ENCODE peak calls at places on chromosome X, in nine cellular contexts. J is PC-3; Y is CD8-positive, alpha-beta T cell; D is ovary; Q is RWPE2; Z is mucosa of descending colon; H is fibroblast of lung; P is SK-N-SH; S is upper lobe of left lung. N is an unnamed sample.

GRCh38 chrX:136310411-136310810 is 9.6 kb downstream of the ADGRG4 start:
- DNase-seq in J (peak), Y (no peak), D (no peak), Q (no peak), Z (no peak), H (peak), P (no peak), S (no peak), N (peak)

GRCh38 chrX:100654256-100654655 is 10.3 kb downstream of the SRPX2 start:
- DNase-seq in J (peak), Y (no peak), D (no peak), Q (no peak), Z (peak), H (no peak), P (peak), S (no peak), N (peak)

GRCh38 chrX:48460031-48460430 is 10.0 kb downstream of the SLC38A5 start:
- DNase-seq in J (no peak), Y (no peak), D (no peak), Q (no peak), Z (no peak), H (no peak), P (no peak), S (no peak), N (no peak)

GRCh38 chrX:49226946-49227345 is 6.2 kb downstream of the CACNA1F start:
- DNase-seq in J (no peak), Y (no peak), D (no peak), Q (no peak), Z (no peak), H (no peak), P (no peak), S (no peak), N (no peak)

GRCh38 chrX:17564689-17565409 is 172.4 kb upstream of the SCML1 start:
- DNase-seq in J (no peak), Y (no peak), D (no peak), Q (no peak), Z (no peak), H (peak), P (no peak), S (peak), N (peak)

GRCh38 chrX:10990418-10990817 is 120.7 kb upstream of the HCCS start:
- DNase-seq in J (no peak), Y (no peak), D (no peak), Q (no peak), Z (no peak), H (no peak), P (no peak), S (no peak), N (no peak)

GRCh38 chrX:71660562-71661416 is 6.6 kb upstream of the LOC101059915 start:
- DNase-seq in J (no peak), Y (no peak), D (no peak), Q (no peak), Z (no peak), H (no peak), P (no peak), S (no peak), N (no peak)

GRCh38 chrX:17242470-17242869 is 132.5 kb upstream of the NHS start:
- DNase-seq in J (peak), Y (no peak), D (no peak), Q (no peak), Z (peak), H (peak), P (peak), S (no peak), N (peak)

GRCh38 chrX:150411656-150412055 is 48.5 kb downstream of the MAMLD1 start:
- DNase-seq in J (no peak), Y (no peak), D (no peak), Q (no peak), Z (no peak), H (no peak), P (no peak), S (no peak), N (no peak)

GRCh38 chrX:63506320-63506719 is 155.2 kb upstream of the SPIN4 start:
- DNase-seq in J (peak), Y (no peak), D (no peak), Q (no peak), Z (no peak), H (peak), P (peak), S (no peak), N (peak)

GRCh38 chrX:52865328-52865980 is 2.4 kb downstream of the XAGE3 start:
- DNase-seq in J (no peak), Y (no peak), D (no peak), Q (no peak), Z (no peak), H (no peak), P (no peak), S (no peak), N (peak)

GRCh38 chrX:107654778-107655761 is 26.8 kb downstream of the PRPS1 start:
- DNase-seq in J (peak), Y (peak), D (peak), Q (peak), Z (peak), H (peak), P (peak), S (peak), N (peak)

GRCh38 chrX:10193587-10193986 is 36.8 kb downstream of the CLCN4 start:
- DNase-seq in J (no peak), Y (no peak), D (no peak), Q (no peak), Z (no peak), H (no peak), P (no peak), S (no peak), N (no peak)

GRCh38 chrX:40176256-40176978 is 78.7 kb upstream of the BCOR start:
- DNase-seq in J (peak), Y (peak), D (peak), Q (no peak), Z (peak), H (peak), P (peak), S (peak), N (peak)

GRCh38 chrX:139929876-139930275 is 3.0 kb downstream of the ATP11C start:
- DNase-seq in J (no peak), Y (no peak), D (no peak), Q (no peak), Z (no peak), H (no peak), P (no peak), S (no peak), N (no peak)

GRCh38 chrX:96387801-96388200 is 296.8 kb upstream of the DIAPH2 start:
- DNase-seq in J (no peak), Y (no peak), D (no peak), Q (no peak), Z (no peak), H (no peak), P (no peak), S (no peak), N (peak)

GRCh38 chrX:119648421-119648775 is 42.2 kb upstream of the NKRF start:
- DNase-seq in J (no peak), Y (no peak), D (no peak), Q (no peak), Z (no peak), H (no peak), P (no peak), S (no peak), N (no peak)

GRCh38 chrX:120308959-120309872 is 2.0 kb downstream of the TMEM255A start:
- DNase-seq in J (peak), Y (peak), D (peak), Q (peak), Z (peak), H (peak), P (peak), S (peak), N (peak)

GRCh38 chrX:26651755-26652154 is 435.8 kb downstream of the MAGEB5 start:
- DNase-seq in J (peak), Y (no peak), D (no peak), Q (no peak), Z (no peak), H (no peak), P (no peak), S (no peak), N (peak)
- TF ChIP-seq CTCF in J (peak), Y (no peak), D (no peak), Q (no peak), Z (no peak), H (peak), P (peak), S (no peak), N (peak)

GRCh38 chrX:68234171-68234910 is 199.0 kb downstream of the OPHN1 start:
- DNase-seq in J (no peak), Y (no peak), D (no peak), Q (no peak), Z (no peak), H (no peak), P (no peak), S (no peak), N (peak)
- H3K4me3 ChIP-seq in J (no peak), Y (no peak), D (no peak), Q (no peak), Z (no peak), H (no peak), P (no peak), S (no peak), N (no peak)

GRCh38 chrX:38896724-38897298 is 95.6 kb downstream of the MID1IP1 start:
- DNase-seq in J (no peak), Y (no peak), D (no peak), Q (no peak), Z (no peak), H (no peak), P (no peak), S (no peak), N (no peak)
- TF ChIP-seq CTCF in J (no peak), Y (no peak), D (no peak), Q (no peak), Z (no peak), H (no peak), P (no peak), S (no peak), N (no peak)

GRCh38 chrX:134174273-134174660 is 62.7 kb upstream of the CCDC160 start:
- DNase-seq in J (no peak), Y (no peak), D (no peak), Q (no peak), Z (no peak), H (no peak), P (no peak), S (no peak), N (no peak)
- H3K4me3 ChIP-seq in J (no peak), Y (no peak), D (no peak), Q (no peak), Z (no peak), H (no peak), P (no peak), S (no peak), N (no peak)

DNA sequence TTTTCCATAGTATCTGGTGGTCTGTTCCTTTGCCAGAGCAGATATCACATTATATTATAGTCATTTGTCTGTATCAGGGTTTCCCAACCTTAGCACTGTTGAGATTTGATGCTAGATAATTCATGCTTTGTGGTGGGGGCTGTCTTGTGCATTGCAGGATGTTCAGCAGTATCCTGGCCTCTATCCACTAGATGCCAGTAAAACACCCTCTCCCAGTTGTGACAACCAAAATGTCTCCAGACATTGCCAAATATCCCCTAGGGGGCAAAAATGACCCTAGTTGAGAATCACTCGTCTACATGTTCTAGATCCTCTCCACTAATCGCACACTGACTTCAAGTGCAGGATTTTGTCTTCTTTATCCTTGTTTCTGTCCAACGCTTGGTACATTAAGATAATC is 160.8 kb downstream of the FANCB start:
- DNase-seq in J (peak), Y (no peak), D (no peak), Q (no peak), Z (no peak), H (no peak), P (no peak), S (no peak), N (peak)
- TF ChIP-seq CTCF in J (peak), Y (no peak), D (no peak), Q (no peak), Z (no peak), H (no peak), P (peak), S (no peak), N (peak)

DNA sequence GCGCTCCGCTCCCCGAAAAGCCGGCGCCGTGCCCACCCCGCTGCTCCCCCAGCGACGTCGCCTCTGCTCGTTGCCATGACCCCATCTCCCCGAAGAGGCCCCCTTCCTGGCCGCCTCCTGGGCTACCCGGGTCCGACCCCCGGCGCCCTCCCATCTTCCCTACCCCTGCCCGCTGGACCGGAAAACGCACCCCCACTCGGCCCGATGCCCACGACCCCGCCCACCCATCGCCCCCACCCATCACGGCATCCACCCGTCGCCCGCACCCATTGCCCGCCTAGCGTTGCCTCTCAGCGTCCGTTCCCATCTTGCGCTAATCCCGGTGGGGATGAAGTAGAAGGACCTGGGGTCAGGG is 421 bp downstream of the GDI1 start:
- DNase-seq in J (no peak), Y (no peak), D (no peak), Q (no peak), Z (no peak), H (no peak), P (peak), S (no peak), N (no peak)
- H3K4me3 ChIP-seq in J (peak), Y (peak), D (peak), Q (peak), Z (peak), H (peak), P (peak), S (peak), N (peak)

DNA sequence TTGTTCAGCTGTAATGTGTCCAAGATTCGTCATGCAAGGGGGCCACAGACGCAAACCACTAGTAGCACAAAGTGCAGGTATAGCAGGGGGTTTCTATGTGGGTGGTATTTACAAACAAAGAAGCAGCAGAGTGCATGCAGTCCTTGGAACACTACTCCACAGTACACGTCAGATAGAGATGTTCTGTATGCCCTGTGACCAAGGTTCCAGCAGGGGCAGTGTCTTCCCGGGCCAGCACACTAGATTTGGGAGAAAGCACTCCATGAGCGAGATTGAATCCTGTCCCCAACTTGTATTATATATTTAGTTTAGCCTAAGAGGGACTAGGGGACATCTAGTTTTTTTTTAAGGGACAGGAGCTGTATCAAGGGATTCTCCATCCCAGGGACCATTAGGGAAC is 54.4 kb upstream of the ESX1 start:
- DNase-seq in J (peak), Y (no peak), D (no peak), Q (no peak), Z (no peak), H (no peak), P (no peak), S (no peak), N (no peak)
- TF ChIP-seq CTCF in J (peak), Y (no peak), D (no peak), Q (no peak), Z (no peak), H (no peak), P (peak), S (no peak), N (peak)

GRCh38 chrX:78109458-78109857 is 5.4 kb downstream of the PGK1 start:
- DNase-seq in J (no peak), Y (no peak), D (no peak), Q (no peak), Z (no peak), H (no peak), P (no peak), S (no peak), N (no peak)

GRCh38 chrX:78103656-78104446 is at the start of gene PGK1:
- DNase-seq in J (peak), Y (peak), D (peak), Q (peak), Z (peak), H (peak), P (peak), S (peak), N (peak)

GRCh38 chrX:78105944-78106650 is 2.0 kb downstream of the PGK1 start:
- DNase-seq in J (no peak), Y (peak), D (no peak), Q (no peak), Z (peak), H (peak), P (no peak), S (no peak), N (no peak)

GRCh38 chrX:78104447-78105176 is 564 bp downstream of the PGK1 start:
- DNase-seq in J (peak), Y (peak), D (peak), Q (no peak), Z (peak), H (peak), P (peak), S (peak), N (peak)

GRCh38 chrX:78106651-78106986 is 2.6 kb downstream of the PGK1 start:
- DNase-seq in J (no peak), Y (no peak), D (no peak), Q (no peak), Z (no peak), H (no peak), P (no peak), S (no peak), N (no peak)
- H3K4me3 ChIP-seq in J (peak), Y (peak), D (no peak), Q (peak), Z (no peak), H (peak), P (no peak), S (no peak), N (no peak)

DNA sequence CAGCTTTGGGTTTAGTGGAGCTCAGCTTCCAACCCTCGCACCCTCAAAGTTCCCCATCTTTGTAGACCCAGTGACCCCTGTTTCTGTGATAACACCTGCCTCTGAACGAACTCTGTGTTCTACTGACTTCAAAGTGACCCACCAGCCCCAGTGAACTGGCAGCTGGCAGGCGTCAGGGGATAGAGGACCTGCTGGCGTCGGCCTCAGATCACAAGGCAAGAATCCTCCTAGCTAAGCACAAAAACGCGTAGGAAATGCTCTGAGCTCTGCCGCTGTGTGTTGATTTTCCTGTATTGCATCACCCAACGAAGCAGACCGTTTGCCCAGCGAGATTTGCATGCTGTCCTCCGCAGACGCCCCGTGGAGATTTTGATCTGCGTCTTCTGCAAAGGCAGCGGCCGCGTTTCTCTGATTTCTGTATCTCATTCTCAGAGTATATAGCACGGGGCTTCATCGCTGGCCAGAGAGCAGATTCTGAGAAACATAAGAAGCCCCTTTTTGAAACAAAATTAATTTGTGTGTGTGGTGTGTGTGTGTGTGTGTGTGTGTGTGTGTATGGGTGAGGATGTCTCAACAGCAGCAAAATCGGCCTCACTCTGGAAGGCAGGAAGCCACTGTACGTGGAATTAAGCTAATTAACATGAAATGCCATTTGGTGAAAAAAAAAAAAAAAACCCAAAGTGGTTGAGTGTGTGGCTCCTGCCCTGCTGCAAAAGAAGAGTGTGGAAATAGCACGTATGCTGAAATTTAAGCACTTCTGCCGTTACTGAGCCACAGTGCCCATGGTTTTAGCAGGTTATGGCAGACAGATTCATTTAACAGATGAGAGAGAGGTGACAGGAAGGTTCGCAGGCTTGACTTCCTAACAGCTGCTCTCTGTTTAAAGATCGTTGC is 29.2 kb upstream of the ASMTL start:
- DNase-seq in J (peak), Y (peak), D (peak), Q (no peak), Z (peak), H (peak), P (no peak), S (peak), N (peak)
- TF ChIP-seq CTCF in J (no peak), Y (no peak), D (no peak), Q (no peak), Z (no peak), H (no peak), P (no peak), S (no peak), N (peak)

N was measured in choroid plexus epithelial cell.